ENCODE peak calls at places on chromosomes 12 and 14, in ten cellular contexts. A is GM06990; T is psoas muscle; K is uterus; B is fibroblast of lung; U is CD4-positive, CD25-positive, alpha-beta regulatory T cell; V is IMR-90; O is AG09309; N is osteoblast; C is cardiac fibroblast. F is an unnamed sample.

GRCh38 chr14:105622329-105622955 is 96.1 kb downstream of the TMEM121 start:
- DNase-seq in A (no peak), V (no peak), T (no peak), B (no peak), C (no peak), O (no peak), K (no peak), U (no peak), N (peak), F (no peak)

GRCh38 chr14:94345344-94346072 is 22.4 kb upstream of the SERPINA6 start:
- DNase-seq in B (peak), A (peak), T (no peak), C (peak), K (no peak), V (peak), N (peak), U (no peak), O (peak), F (peak)

GRCh38 chr14:32078030-32078793 is 1.1 kb downstream of the ARHGAP5 start:
- DNase-seq in K (peak), O (no peak), C (peak), U (peak), N (no peak), T (no peak), A (peak), V (peak), B (peak), F (peak)

GRCh38 chr14:32382704-32383103 is 53.6 kb downstream of the AKAP6 start:
- DNase-seq in O (no peak), T (no peak), A (no peak), K (no peak), V (no peak), U (no peak), B (no peak), N (no peak), C (peak), F (peak)

GRCh38 chr14:91249841-91250616 is 5.5 kb upstream of the GPR68 start:
- DNase-seq in V (no peak), C (peak), T (no peak), O (no peak), A (peak), K (no peak), U (peak), N (no peak), B (peak), F (peak)

GRCh38 chr12:131863711-131864396 is 30.6 kb upstream of the ULK1 start:
- DNase-seq in N (peak), V (no peak), T (no peak), U (no peak), A (no peak), C (no peak), O (no peak), B (no peak), K (no peak), F (no peak)

GRCh38 chr12:60822601-60823000 is 1226.8 kb downstream of the SLC16A7 start:
- DNase-seq in A (no peak), T (no peak), K (no peak), N (no peak), O (no peak), C (no peak), B (no peak), U (no peak), V (no peak), F (no peak)

GRCh38 chr14:74425525-74426201 is 347 bp downstream of the SYNDIG1L start:
- DNase-seq in A (no peak), V (no peak), O (no peak), B (peak), K (peak), C (peak), T (peak), N (peak), U (peak), F (peak)

GRCh38 chr14:103540816-103541493 is 12.0 kb downstream of the TRMT61A start:
- DNase-seq in V (no peak), A (peak), B (no peak), U (no peak), K (no peak), O (no peak), T (peak), N (peak), C (no peak), F (peak)

GRCh38 chr12:14167005-14167628 is 185.7 kb upstream of the GRIN2B start:
- DNase-seq in N (peak), O (peak), A (no peak), T (no peak), B (peak), U (peak), V (peak), C (peak), K (peak), F (peak)

GRCh38 chr12:14278294-14278953 is 87.1 kb upstream of the ATF7IP start:
- DNase-seq in C (no peak), U (no peak), A (peak), V (no peak), O (no peak), B (no peak), T (no peak), N (no peak), K (no peak), F (no peak)

GRCh38 chr12:58804749-58805148 is 115.6 kb downstream of the LRIG3 start:
- DNase-seq in K (no peak), T (no peak), C (no peak), A (no peak), U (no peak), B (no peak), V (no peak), O (no peak), N (no peak), F (peak)

GRCh38 chr12:75086086-75087038 is 123.3 kb downstream of the KCNC2 start:
- DNase-seq in T (no peak), O (no peak), B (peak), A (no peak), V (peak), K (no peak), C (no peak), U (no peak), N (peak), F (peak)

GRCh38 chr12:2011641-2012607 is 7.7 kb upstream of the DCP1B start:
- DNase-seq in U (no peak), N (no peak), O (no peak), T (no peak), B (no peak), K (no peak), A (no peak), C (no peak), V (peak), F (no peak)

GRCh38 chr14:56185991-56186390 is 67.8 kb downstream of the PELI2 start:
- DNase-seq in O (no peak), T (no peak), K (no peak), A (no peak), C (no peak), B (no peak), V (no peak), N (no peak), U (no peak), F (no peak)

GRCh38 chr14:68941820-68942219 is 37.3 kb downstream of the ACTN1 start:
- DNase-seq in V (peak), T (no peak), U (no peak), K (no peak), N (peak), A (no peak), O (peak), C (peak), B (peak), F (peak)

GRCh38 chr14:104555621-104556255 is 23.8 kb upstream of the C14orf180 start:
- DNase-seq in O (no peak), N (peak), C (no peak), U (no peak), T (no peak), V (no peak), B (no peak), A (no peak), K (no peak), F (no peak)

GRCh38 chr14:56244138-56244789 is 126.1 kb downstream of the PELI2 start:
- DNase-seq in T (no peak), A (no peak), N (peak), K (no peak), U (no peak), V (peak), C (peak), O (peak), B (peak), F (peak)

GRCh38 chr12:97650242-97650641 is 187.6 kb downstream of the RMST start:
- DNase-seq in K (no peak), U (no peak), A (no peak), N (no peak), B (peak), V (no peak), O (no peak), C (no peak), T (no peak), F (peak)

GRCh38 chr14:100827140-100827517 is 1.2 kb downstream of the MEG3 start:
- DNase-seq in U (no peak), A (no peak), K (no peak), C (peak), T (no peak), V (peak), N (peak), B (peak), O (no peak), F (no peak)

GRCh38 chr14:100827751-100828447 is 2.0 kb downstream of the MEG3 start:
- DNase-seq in K (no peak), N (peak), T (no peak), U (no peak), B (peak), A (no peak), V (peak), O (peak), C (peak), F (peak)

GRCh38 chr14:100825691-100826331 is at the start of gene MEG3:
- DNase-seq in A (no peak), T (peak), V (peak), N (peak), C (peak), O (peak), U (no peak), K (peak), B (peak), F (peak)

GRCh38 chr14:100824946-100825690 is 800 bp upstream of the MEG3 start:
- DNase-seq in A (no peak), U (no peak), B (peak), V (no peak), C (no peak), O (no peak), K (no peak), T (no peak), N (peak), F (no peak)

GRCh38 chr14:100826371-100827139 is 637 bp downstream of the MEG3 start:
- DNase-seq in V (no peak), B (no peak), C (peak), A (no peak), N (peak), T (no peak), U (no peak), K (no peak), O (no peak), F (no peak)
- H3K4me3 ChIP-seq in V (peak), B (peak), C (peak), A (no peak), N (peak), T (peak), U (no peak), K (peak), O (peak), F (peak)

DNA sequence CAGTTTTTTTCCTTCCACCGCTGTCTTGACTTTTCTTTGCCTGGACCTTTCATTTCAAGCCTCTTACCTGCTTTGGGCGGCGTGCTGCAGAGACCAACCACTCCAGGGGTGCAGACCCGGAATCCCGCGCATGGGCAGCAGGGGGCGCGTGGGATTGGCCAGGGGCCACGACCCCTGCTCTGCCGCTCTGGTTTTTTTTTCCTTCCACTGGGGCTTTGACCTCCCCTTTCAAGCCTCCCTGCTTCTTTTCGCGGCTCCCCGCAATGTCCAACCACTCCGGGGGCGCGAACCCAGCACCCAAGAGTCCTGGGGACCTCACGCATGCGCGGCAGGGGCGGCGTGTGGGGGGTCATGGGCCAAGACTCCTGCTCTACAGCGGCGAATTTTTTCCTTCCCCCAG is 325.1 kb downstream of the ALG10 start:
- DNase-seq in T (no peak), N (no peak), C (no peak), U (no peak), V (no peak), A (no peak), B (no peak), O (no peak), K (no peak), F (no peak)
- H3K4me3 ChIP-seq in T (no peak), N (no peak), C (no peak), U (no peak), V (no peak), A (no peak), B (no peak), O (no peak), K (no peak), F (no peak)

GRCh38 chr14:36713960-36714703 is 52.5 kb downstream of the PAX9 start:
- DNase-seq in B (no peak), C (no peak), O (no peak), U (no peak), N (no peak), K (no peak), V (no peak), A (no peak), T (no peak), F (no peak)

GRCh38 chr14:36717363-36717762 is 55.7 kb downstream of the PAX9 start:
- DNase-seq in A (no peak), O (no peak), B (no peak), N (no peak), K (no peak), U (no peak), T (no peak), V (no peak), C (no peak), F (no peak)

GRCh38 chr14:36719823-36720222 is 58.2 kb downstream of the PAX9 start:
- DNase-seq in C (no peak), N (no peak), V (no peak), K (no peak), U (no peak), T (no peak), O (no peak), B (no peak), A (no peak), F (no peak)

GRCh38 chr14:36718216-36718615 is 56.6 kb downstream of the PAX9 start:
- DNase-seq in V (no peak), A (no peak), U (no peak), B (peak), N (no peak), T (no peak), C (no peak), O (no peak), K (no peak), F (peak)

DNA sequence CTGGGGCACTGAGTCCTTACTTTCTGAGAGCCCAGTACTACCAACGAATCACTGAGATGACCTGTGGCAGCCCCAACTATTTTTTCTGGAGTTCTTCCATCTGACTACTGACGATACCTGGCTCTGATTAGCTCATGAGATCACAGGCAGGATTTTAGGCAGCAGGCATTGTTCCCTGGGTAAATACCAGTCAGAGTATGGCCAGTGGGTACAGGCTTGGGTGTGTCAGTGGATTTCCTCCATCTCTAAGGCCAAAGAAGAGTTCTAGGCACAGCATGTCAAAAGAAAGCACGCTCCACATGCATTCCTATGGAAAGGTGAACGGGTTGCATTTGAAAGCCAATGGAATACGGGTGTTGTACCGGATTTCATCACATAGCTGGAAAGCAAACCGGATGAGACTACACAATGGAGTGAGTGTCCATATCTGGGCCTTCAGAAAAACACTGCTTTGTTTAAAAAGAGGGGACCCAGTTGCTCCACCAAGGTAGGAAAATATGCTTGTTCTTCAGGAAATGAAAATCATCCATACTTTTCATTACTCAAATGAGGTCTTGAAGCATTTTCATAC is 55.0 kb downstream of the PAX9 start:
- DNase-seq in T (no peak), N (peak), B (no peak), K (no peak), V (no peak), O (no peak), C (no peak), A (no peak), U (no peak), F (peak)
- H3K4me3 ChIP-seq in T (no peak), N (no peak), B (no peak), K (no peak), V (no peak), O (no peak), C (no peak), A (no peak), U (no peak), F (no peak)

GRCh38 chr12:53989227-53990113 is 4.5 kb downstream of the HOXC10 start:
- DNase-seq in U (no peak), K (no peak), V (peak), N (peak), A (peak), C (peak), O (no peak), B (no peak), T (no peak), F (peak)
- H3K4me3 ChIP-seq in U (no peak), K (no peak), V (no peak), N (peak), A (no peak), C (no peak), O (peak), B (no peak), T (peak), F (no peak)

DNA sequence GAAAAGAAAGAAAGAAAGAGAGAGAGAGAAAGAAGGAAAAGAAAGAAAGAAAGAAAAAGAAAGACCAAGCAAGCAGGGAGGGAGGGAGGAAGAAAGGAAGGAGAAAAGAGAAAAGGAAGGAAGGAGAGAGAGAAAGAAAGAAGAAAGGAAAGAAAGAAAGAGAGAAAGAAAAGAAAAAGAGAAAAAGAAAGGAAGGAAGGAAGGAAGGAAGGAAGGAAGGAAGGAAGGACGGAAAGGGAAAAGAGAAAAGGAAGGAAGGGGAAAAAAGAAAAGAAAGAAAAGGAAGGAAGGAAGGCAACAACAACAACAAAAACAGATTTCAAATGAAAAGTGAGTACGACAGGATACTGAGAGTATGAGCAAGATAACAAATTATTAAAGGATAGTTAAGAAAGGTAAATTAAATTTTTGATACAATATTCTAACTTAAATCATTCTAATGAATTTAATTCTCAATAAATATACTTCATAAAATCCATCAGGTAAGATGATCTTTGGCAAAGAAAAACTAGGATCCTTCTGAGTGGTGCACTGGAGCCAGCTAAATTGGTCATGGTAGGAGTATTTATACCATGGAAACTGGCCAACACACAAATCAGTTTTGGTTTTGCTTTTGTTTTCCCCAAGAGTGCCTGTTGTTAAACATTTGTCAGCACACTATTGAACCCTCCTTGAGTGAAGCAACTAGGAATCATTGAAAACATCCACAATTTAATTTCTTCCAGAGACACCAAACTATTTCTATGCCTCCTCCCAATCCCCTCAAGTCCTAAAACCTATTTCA is 56.1 kb upstream of the DYRK2 start:
- DNase-seq in N (peak), K (no peak), T (no peak), C (peak), B (peak), U (no peak), V (peak), A (no peak), O (peak), F (peak)
- H3K4me3 ChIP-seq in N (no peak), K (no peak), T (no peak), C (no peak), B (no peak), U (peak), V (no peak), A (no peak), O (no peak), F (no peak)

GRCh38 chr12:48924617-48925217 is 575 bp downstream of the FKBP11 start:
- DNase-seq in N (peak), C (peak), U (peak), K (peak), A (peak), V (peak), T (peak), B (peak), O (no peak), F (peak)

GRCh38 chr12:48930475-48930874 is 5.2 kb upstream of the FKBP11 start:
- DNase-seq in A (no peak), U (no peak), K (no peak), N (no peak), V (no peak), T (no peak), C (no peak), B (no peak), O (no peak), F (no peak)

GRCh38 chr12:48929551-48929950 is 4.3 kb upstream of the FKBP11 start:
- DNase-seq in C (no peak), O (no peak), U (no peak), B (no peak), K (no peak), T (no peak), N (no peak), A (no peak), V (peak), F (no peak)

GRCh38 chr12:48925218-48925871 is at the start of gene FKBP11:
- DNase-seq in B (peak), N (peak), T (peak), U (peak), V (peak), K (peak), O (no peak), C (peak), A (peak), F (peak)

DNA sequence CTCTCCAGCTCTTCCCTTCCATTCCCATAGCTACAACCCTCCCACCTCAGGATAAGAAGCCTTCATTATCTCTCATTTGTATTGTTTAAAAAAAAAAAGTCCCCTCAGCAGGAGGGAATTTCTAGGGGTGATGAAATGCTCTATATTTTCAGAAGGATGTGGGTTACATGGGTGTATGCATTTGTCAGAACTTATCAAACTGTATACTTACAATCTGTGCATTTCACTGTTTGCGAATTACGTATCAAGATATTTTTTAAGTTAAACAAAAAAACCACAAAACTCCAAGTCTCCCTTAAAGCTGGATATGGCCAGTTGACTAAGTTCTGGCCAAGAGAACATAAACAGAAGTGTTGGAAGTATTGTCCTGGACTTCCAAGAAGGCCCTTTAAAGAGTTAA is 2.0 kb upstream of the FKBP11 start:
- DNase-seq in A (no peak), V (peak), U (no peak), T (no peak), K (no peak), C (peak), O (no peak), B (peak), N (no peak), F (no peak)
- H3K4me3 ChIP-seq in A (no peak), V (no peak), U (no peak), T (no peak), K (no peak), C (no peak), O (no peak), B (no peak), N (no peak), F (no peak)

DNA sequence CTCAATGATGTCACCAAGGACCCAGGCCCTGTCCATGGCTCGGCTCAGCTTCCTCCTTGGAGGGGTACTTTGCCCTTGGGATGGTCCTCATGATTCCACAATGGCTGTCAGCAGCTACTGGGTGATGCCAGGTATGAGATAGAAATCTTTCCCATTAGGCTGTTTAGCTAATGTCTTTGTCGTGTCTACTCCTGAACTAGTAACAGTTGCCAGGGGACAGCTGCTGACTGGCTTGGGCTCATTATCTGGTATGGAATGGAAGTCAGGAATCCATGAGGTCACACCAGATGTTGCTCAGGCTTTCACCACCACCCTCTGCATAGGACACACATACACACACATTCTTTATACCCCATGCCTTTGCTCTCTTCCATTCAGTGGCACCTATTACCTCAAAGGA is 9.2 kb downstream of the PRPH start:
- DNase-seq in K (no peak), O (peak), B (peak), A (no peak), N (peak), U (no peak), C (peak), T (no peak), V (peak), F (no peak)
- H3K4me3 ChIP-seq in K (no peak), O (no peak), B (no peak), A (no peak), N (no peak), U (no peak), C (no peak), T (no peak), V (no peak), F (no peak)